ENCODE peak calls at places on chromosomes 3 and 15, in six cellular contexts. H is neuronal stem cell, X is IMR-90, F is H1, B is H9, Q is mesenchymal stem cell. R is an unnamed sample.

GRCh38 chr3:118144919-118145318 is 889.7 kb downstream of the IGSF11 start:
- DNase-seq in F (no peak), H (no peak), B (no peak), Q (no peak), X (no peak), R (peak)

GRCh38 chr3:60573494-60573893 is 677.8 kb downstream of the FHIT start:
- DNase-seq in B (no peak), X (peak), H (no peak), Q (peak), F (no peak), R (no peak)

GRCh38 chr15:77599899-77600298 is 32.8 kb downstream of the LINGO1 start:
- DNase-seq in X (peak), Q (peak), H (no peak), F (no peak), B (peak), R (peak)

GRCh38 chr3:30437172-30437571 is 169.2 kb upstream of the TGFBR2 start:
- DNase-seq in F (no peak), Q (no peak), X (peak), H (no peak), B (no peak), R (peak)

GRCh38 chr15:100771745-100772144 is 107.9 kb upstream of the ALDH1A3 start:
- DNase-seq in Q (no peak), X (no peak), F (no peak), B (no peak), H (no peak), R (no peak)

GRCh38 chr3:89221913-89222312 is 114.5 kb downstream of the EPHA3 start:
- DNase-seq in X (no peak), H (no peak), F (no peak), Q (no peak), B (no peak), R (no peak)

GRCh38 chr15:68500363-68501317 is 68.7 kb upstream of the ITGA11 start:
- DNase-seq in H (no peak), F (peak), Q (no peak), X (no peak), B (peak), R (no peak)

GRCh38 chr3:69324362-69325025 is 61.4 kb downstream of the FRMD4B start:
- DNase-seq in X (no peak), Q (no peak), F (no peak), B (no peak), H (no peak), R (peak)

GRCh38 chr15:85543741-85544155 is 163.3 kb downstream of the AKAP13 start:
- DNase-seq in F (peak), H (no peak), Q (no peak), B (peak), X (no peak), R (peak)

GRCh38 chr3:11619461-11619860 is 24.3 kb downstream of the VGLL4 start:
- DNase-seq in Q (no peak), H (no peak), B (no peak), X (no peak), F (no peak), R (no peak)
- H3K27ac ChIP-seq in Q (no peak), H (no peak), B (no peak), X (no peak), F (no peak), R (no peak)

GRCh38 chr15:97861529-97861928 is 99.0 kb upstream of the ARRDC4 start:
- DNase-seq in B (no peak), X (no peak), H (no peak), F (no peak), Q (no peak), R (no peak)
- H2BK15ac ChIP-seq in B (no peak), X (no peak), H (no peak), F (no peak), Q (no peak), R (no peak)

GRCh38 chr3:183953471-183954070 is 64.1 kb downstream of the ABCC5 start:
- DNase-seq in F (no peak), X (no peak), B (no peak), H (no peak), Q (no peak), R (no peak)

GRCh38 chr3:183958775-183959174 is 58.9 kb downstream of the ABCC5 start:
- DNase-seq in B (no peak), H (no peak), X (no peak), F (no peak), Q (no peak), R (no peak)

GRCh38 chr3:183959214-183959613 is 58.5 kb downstream of the ABCC5 start:
- DNase-seq in X (no peak), F (no peak), Q (no peak), H (no peak), B (no peak), R (no peak)

GRCh38 chr3:183954875-183955274 is 62.8 kb downstream of the ABCC5 start:
- DNase-seq in Q (no peak), F (no peak), B (peak), X (no peak), H (no peak), R (peak)

DNA sequence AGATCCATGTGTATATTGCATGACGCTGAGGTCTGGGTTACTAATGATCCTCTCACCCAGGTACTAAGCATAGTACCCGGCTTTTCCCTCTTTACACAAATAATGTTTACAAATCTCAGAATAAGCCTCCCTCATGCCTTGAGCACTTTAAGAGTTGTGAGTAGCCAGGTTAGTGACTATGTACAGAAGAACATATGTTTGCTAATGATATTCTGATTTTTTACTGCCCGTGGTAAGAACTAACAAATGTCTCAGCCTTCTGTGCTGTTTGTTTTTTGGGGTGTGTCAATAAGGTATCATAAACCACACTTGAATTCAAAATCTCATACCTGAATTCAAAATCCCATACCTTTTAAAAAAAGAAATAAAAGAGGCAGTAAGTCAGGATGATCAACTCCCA is 59.5 kb downstream of the ABCC5 start:
- DNase-seq in F (no peak), X (no peak), H (no peak), B (no peak), Q (no peak), R (no peak)
- H3K27ac ChIP-seq in F (no peak), X (no peak), H (no peak), B (no peak), Q (no peak), R (no peak)

DNA sequence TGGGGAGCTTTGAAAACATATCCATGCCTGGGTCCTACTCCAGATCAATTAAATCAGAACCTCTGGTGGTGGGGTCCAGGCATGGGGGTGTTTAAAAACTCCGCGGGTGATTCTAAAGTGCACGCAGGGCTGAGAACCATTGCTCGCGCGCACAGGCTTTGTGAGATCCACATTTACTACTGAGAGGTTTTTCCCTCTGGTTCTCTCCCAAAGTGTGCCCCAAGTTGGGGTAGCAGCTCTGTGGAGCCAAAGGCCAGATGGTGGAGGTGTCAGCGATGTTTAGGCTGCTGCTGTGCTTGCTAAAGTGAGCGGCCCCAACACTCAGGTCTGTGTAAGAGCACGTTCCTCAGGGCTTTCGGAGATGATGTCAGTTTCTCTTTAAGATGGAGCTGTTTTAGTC is 13.3 kb upstream of the MAGEF1 start:
- DNase-seq in Q (no peak), F (no peak), B (no peak), H (no peak), X (no peak), R (peak)
- H2BK15ac ChIP-seq in Q (no peak), F (no peak), B (no peak), H (no peak), X (no peak), R (no peak)

DNA sequence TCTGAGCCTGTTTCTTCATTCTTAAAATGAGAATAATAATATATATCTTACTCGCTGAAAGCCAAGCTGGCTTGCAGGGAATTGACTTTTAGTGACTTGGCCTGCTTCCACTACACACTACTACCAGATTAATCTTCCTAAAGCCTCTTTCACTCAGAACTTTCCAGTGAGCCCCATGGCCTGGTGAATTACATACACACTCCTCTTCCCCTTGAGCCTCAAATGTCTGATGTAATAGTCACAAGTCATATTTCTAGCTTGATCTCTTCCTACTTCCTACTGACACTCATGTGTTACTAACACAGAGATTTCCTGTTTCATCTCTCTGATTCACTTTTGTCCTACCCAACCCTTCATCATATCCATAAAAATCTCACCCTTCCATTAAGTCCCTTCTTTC is 82.7 kb upstream of the SOX2 start:
- DNase-seq in B (no peak), X (peak), H (no peak), Q (no peak), F (no peak), R (no peak)
- H3K27ac ChIP-seq in B (no peak), X (no peak), H (no peak), Q (no peak), F (no peak), R (no peak)

R was measured in mesendoderm.